ENCODE peak calls at places on chromosomes 11 and 22, in seven cellular contexts. R, F, P, M, G, D and U are unnamed samples.

GRCh38 chr11:20114588-20114987 is 45.7 kb downstream of the DBX1 start:
- DNase-seq in R (no peak), F (no peak), P (no peak), M (no peak), G (peak; percentile 79), D (no peak), U (no peak)

GRCh38 chr11:108278954-108279353 is 56.1 kb downstream of the ATM start:
- DNase-seq in R (no peak), F (no peak), P (no peak), M (peak; percentile 8), G (no peak), D (no peak), U (no peak)

GRCh38 chr11:113553905-113554304 is 78.7 kb upstream of the DRD2 start:
- DNase-seq in R (no peak), F (no peak), P (no peak), M (peak; percentile 26), G (peak; percentile 18), D (no peak), U (no peak)

GRCh38 chr11:15276616-15277015 is 161.9 kb downstream of the INSC start:
- DNase-seq in R (no peak), F (no peak), P (no peak), M (peak; percentile 26), G (no peak), D (no peak), U (no peak)

GRCh38 chr11:103673773-103674172 is 362.7 kb upstream of the DDI1 start:
- DNase-seq in R (no peak), F (no peak), P (no peak), M (no peak), G (peak; percentile 62), D (no peak), U (no peak)

GRCh38 chr11:87463486-87464102 is 425.9 kb downstream of the TMEM135 start:
- DNase-seq in R (no peak), F (no peak), P (no peak), M (peak; percentile 60), G (peak; percentile 29), D (no peak), U (no peak)

GRCh38 chr11:11383995-11384394 is 30.9 kb upstream of the CSNK2A3 start:
- DNase-seq in R (no peak), F (no peak), P (no peak), M (no peak), G (no peak), D (no peak), U (no peak)

GRCh38 chr11:9210922-9211320 is 54.2 kb downstream of the DENND5A start:
- DNase-seq in R (no peak), F (no peak), P (no peak), M (no peak), G (peak; percentile 76), D (no peak), U (no peak)

GRCh38 chr11:35919244-35919643 is 24.6 kb upstream of the LDLRAD3 start:
- DNase-seq in R (no peak), F (no peak), P (no peak), M (no peak), G (peak; percentile 4), D (no peak), U (no peak)

GRCh38 chr11:132263875-132264274 is 893.5 kb downstream of the NTM start:
- DNase-seq in R (no peak), F (no peak), P (no peak), M (no peak), G (no peak), D (no peak), U (no peak)

GRCh38 chr11:61028135-61028729 is 56.8 kb downstream of the CD6 start:
- DNase-seq in R (peak; percentile 51), F (no peak), P (no peak), M (no peak), G (no peak), D (no peak), U (peak; percentile 70)

GRCh38 chr22:50183141-50183971 is 2.4 kb upstream of the TRABD start:
- DNase-seq in R (no peak), F (no peak), P (no peak), M (no peak), G (no peak), D (no peak), U (no peak)

GRCh38 chr11:81444306-81444705 is 1289.4 kb downstream of the FAM181B start:
- DNase-seq in R (no peak), F (no peak), P (no peak), M (no peak), G (no peak), D (no peak), U (no peak)

GRCh38 chr22:41979423-41980250 is 10.4 kb downstream of the SEPTIN3 start:
- DNase-seq in R (no peak), F (no peak), P (no peak), M (no peak), G (no peak), D (no peak), U (no peak)

GRCh38 chr22:46047226-46047625 is 70.3 kb upstream of the WNT7B start:
- DNase-seq in R (peak; percentile 58), F (no peak), P (peak; percentile 44), M (no peak), G (no peak), D (no peak), U (no peak)
- H3K27ac ChIP-seq in R (peak overlapping the region; percentile 94), F (peak overlapping the region; percentile 15), P (peak overlapping the region; percentile 76), M (no peak overlapping the region), G (no peak overlapping the region), D (peak overlapping the region; percentile 93), U (no peak overlapping the region)

GRCh38 chr22:38257170-38257569 is 15.6 kb downstream of the TMEM184B start:
- DNase-seq in R (peak; percentile 78), F (no peak), P (no peak), M (no peak), G (peak; percentile 81), D (no peak), U (no peak)
- H3K4me1 ChIP-seq in R (peaks cover 63% of the 10 kb centered on the region), F (no peaks in the 10 kb centered on the region), P (peaks cover 59% of the 10 kb centered on the region), M (peaks cover 30% of the 10 kb centered on the region), G (peaks cover 18% of the 10 kb centered on the region), D (peaks cover 6% of the 10 kb centered on the region), U (no peaks in the 10 kb centered on the region)

DNA sequence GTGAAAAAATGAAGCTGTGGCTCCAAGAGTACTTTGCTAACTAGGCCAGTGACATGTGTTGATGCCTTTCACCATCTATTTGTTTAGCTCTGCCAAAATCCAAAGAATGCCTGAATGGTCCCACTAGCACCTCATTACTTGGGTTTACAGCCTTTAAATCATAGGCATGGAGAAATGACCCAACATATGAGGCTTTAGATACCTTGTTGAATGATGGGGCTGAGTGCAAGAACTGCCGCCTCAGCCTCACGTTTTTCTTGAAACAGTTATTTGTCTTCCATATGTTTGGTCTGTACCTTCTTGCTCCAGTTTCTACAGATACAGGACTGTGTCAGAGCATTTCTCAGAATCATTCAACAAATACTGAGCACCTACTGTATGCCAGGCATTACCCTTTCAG is 8.4 kb downstream of the RBM4 start:
- DNase-seq in R (no peak), F (no peak), P (no peak), M (no peak), G (no peak), D (no peak), U (no peak)
- H3K36me3 ChIP-seq in R (peaks cover 39% of the 10 kb centered on the region), F (peaks cover 6% of the 10 kb centered on the region), P (peaks cover 95% of the 10 kb centered on the region), M (peaks cover 52% of the 10 kb centered on the region), G (peaks cover 30% of the 10 kb centered on the region), D (peaks cover 17% of the 10 kb centered on the region), U (peaks cover 58% of the 10 kb centered on the region)

GRCh38 chr11:134033696-134034491 is 35.0 kb upstream of the JAM3 start:
- DNase-seq in R (peak; percentile 95), F (peak; percentile 78), P (peak; percentile 76), M (peak; percentile 93), G (peak; percentile 89), D (no peak), U (peak; percentile 32)
- H3K27ac ChIP-seq in R (peak overlapping the region; percentile 92), F (peak overlapping the region; percentile 39), P (peak overlapping the region; percentile 76), M (no peak overlapping the region), G (no peak overlapping the region), D (peak overlapping the region; percentile 93), U (no peak overlapping the region)

GRCh38 chr11:2383823-2384722 is 7.0 kb downstream of the CD81 start:
- DNase-seq in R (no peak), F (peak; percentile 63), P (no peak), M (no peak), G (no peak), D (no peak), U (peak; percentile 60)
- H3K4me1 ChIP-seq in R (peaks cover 99% of the 10 kb centered on the region), F (peaks cover 25% of the 10 kb centered on the region), P (peaks cover 92% of the 10 kb centered on the region), M (peaks cover 22% of the 10 kb centered on the region), G (peaks cover 68% of the 10 kb centered on the region), D (peaks cover 92% of the 10 kb centered on the region), U (peaks cover 71% of the 10 kb centered on the region)